ENCODE peak calls at places on chromosome X, in six cellular contexts. One of them, this sample, is unnamed.

GRCh38 chrX:43269201-43269600 is 386.9 kb upstream of the MAOA start:
- DNase-seq in GM12865: no peak
- DNase-seq in EH: peak
- DNase-seq in NCI-H1092 treated with DMSO at 0.1 percent for 48 hours: no peak
- DNase-seq in testis: no peak
- DNase-seq in GM23338: no peak
- DNase-seq in this sample: no peak

GRCh38 chrX:97252111-97252510 is 368.4 kb downstream of the RPA4 start:
- DNase-seq in GM12865: no peak
- DNase-seq in EH: no peak
- DNase-seq in NCI-H1092 treated with DMSO at 0.1 percent for 48 hours: no peak
- DNase-seq in testis: no peak
- DNase-seq in GM23338: no peak
- DNase-seq in this sample: no peak

GRCh38 chrX:109384569-109385174 is 97.2 kb downstream of the GUCY2F start:
- DNase-seq in GM12865: peak
- DNase-seq in EH: peak
- DNase-seq in NCI-H1092 treated with DMSO at 0.1 percent for 48 hours: peak
- DNase-seq in testis: no peak
- DNase-seq in GM23338: peak
- DNase-seq in this sample: peak

GRCh38 chrX:45851434-45851991 is 650.8 kb upstream of the DIPK2B start:
- DNase-seq in GM12865: no peak
- DNase-seq in EH: peak
- DNase-seq in NCI-H1092 treated with DMSO at 0.1 percent for 48 hours: peak
- DNase-seq in testis: peak
- DNase-seq in GM23338: peak
- DNase-seq in this sample: peak

GRCh38 chrX:102129473-102129872 is 4.0 kb downstream of the TCEAL2 start:
- DNase-seq in GM12865: no peak
- DNase-seq in EH: peak
- DNase-seq in NCI-H1092 treated with DMSO at 0.1 percent for 48 hours: peak
- DNase-seq in testis: no peak
- DNase-seq in GM23338: peak
- DNase-seq in this sample: peak

GRCh38 chrX:107571296-107571998 is 56.9 kb upstream of the PRPS1 start:
- DNase-seq in GM12865: peak
- DNase-seq in EH: peak
- DNase-seq in NCI-H1092 treated with DMSO at 0.1 percent for 48 hours: no peak
- DNase-seq in testis: no peak
- DNase-seq in GM23338: no peak
- DNase-seq in this sample: peak

GRCh38 chrX:134782796-134783195 is 124.5 kb upstream of the PLAC1 start:
- DNase-seq in GM12865: peak
- DNase-seq in EH: peak
- DNase-seq in NCI-H1092 treated with DMSO at 0.1 percent for 48 hours: no peak
- DNase-seq in testis: no peak
- DNase-seq in GM23338: peak
- DNase-seq in this sample: peak

GRCh38 chrX:13826770-13827169 is 9.9 kb upstream of the GPM6B start:
- DNase-seq in GM12865: no peak
- DNase-seq in EH: no peak
- DNase-seq in NCI-H1092 treated with DMSO at 0.1 percent for 48 hours: no peak
- DNase-seq in testis: no peak
- DNase-seq in GM23338: no peak
- DNase-seq in this sample: no peak

GRCh38 chrX:116975517-116975916 is 512.7 kb upstream of the CT83 start:
- DNase-seq in GM12865: no peak
- DNase-seq in EH: no peak
- DNase-seq in NCI-H1092 treated with DMSO at 0.1 percent for 48 hours: no peak
- DNase-seq in testis: no peak
- DNase-seq in GM23338: no peak
- DNase-seq in this sample: no peak

GRCh38 chrX:70132244-70132643 is 1.0 kb upstream of the IGBP1 start:
- DNase-seq in GM12865: no peak
- DNase-seq in EH: no peak
- DNase-seq in NCI-H1092 treated with DMSO at 0.1 percent for 48 hours: peak
- DNase-seq in testis: no peak
- DNase-seq in GM23338: no peak
- DNase-seq in this sample: no peak

GRCh38 chrX:53452812-53453211 is 18.6 kb upstream of the HSD17B10 start:
- DNase-seq in GM12865: no peak
- DNase-seq in EH: no peak
- DNase-seq in NCI-H1092 treated with DMSO at 0.1 percent for 48 hours: no peak
- DNase-seq in testis: no peak
- DNase-seq in GM23338: no peak
- DNase-seq in this sample: no peak

GRCh38 chrX:96907888-96908287 is 24.2 kb downstream of the RPA4 start:
- DNase-seq in GM12865: no peak
- DNase-seq in EH: no peak
- DNase-seq in NCI-H1092 treated with DMSO at 0.1 percent for 48 hours: no peak
- DNase-seq in testis: no peak
- DNase-seq in GM23338: no peak
- DNase-seq in this sample: no peak

GRCh38 chrX:124257924-124258706 is 74.3 kb upstream of the TEX13D start:
- DNase-seq in GM12865: no peak
- DNase-seq in EH: no peak
- DNase-seq in NCI-H1092 treated with DMSO at 0.1 percent for 48 hours: no peak
- DNase-seq in testis: no peak
- DNase-seq in GM23338: no peak
- DNase-seq in this sample: no peak

GRCh38 chrX:42241421-42241820 is 318.1 kb upstream of the CASK start:
- DNase-seq in GM12865: no peak
- DNase-seq in EH: no peak
- DNase-seq in NCI-H1092 treated with DMSO at 0.1 percent for 48 hours: no peak
- DNase-seq in testis: no peak
- DNase-seq in GM23338: peak
- DNase-seq in this sample: no peak

GRCh38 chrX:123818243-123818642 is 41.6 kb upstream of the XIAP start:
- DNase-seq in GM12865: no peak
- DNase-seq in EH: peak
- DNase-seq in NCI-H1092 treated with DMSO at 0.1 percent for 48 hours: no peak
- DNase-seq in testis: no peak
- DNase-seq in GM23338: no peak
- DNase-seq in this sample: peak

GRCh38 chrX:110667706-110668105 is 127.9 kb downstream of the CHRDL1 start:
- DNase-seq in GM12865: no peak
- DNase-seq in EH: peak
- DNase-seq in NCI-H1092 treated with DMSO at 0.1 percent for 48 hours: no peak
- DNase-seq in testis: no peak
- DNase-seq in GM23338: peak
- DNase-seq in this sample: no peak

GRCh38 chrX:118117069-118117405 is 427 bp upstream of the KLHL13 start:
- DNase-seq in GM12865: no peak
- DNase-seq in EH: no peak
- DNase-seq in NCI-H1092 treated with DMSO at 0.1 percent for 48 hours: no peak
- DNase-seq in testis: peak
- DNase-seq in GM23338: no peak
- DNase-seq in this sample: no peak

GRCh38 chrX:3252744-3253143 is 93.7 kb downstream of the MXRA5 start:
- DNase-seq in GM12865: peak
- DNase-seq in EH: peak
- DNase-seq in NCI-H1092 treated with DMSO at 0.1 percent for 48 hours: no peak
- DNase-seq in testis: no peak
- DNase-seq in GM23338: no peak
- DNase-seq in this sample: peak

GRCh38 chrX:71671043-71671829 is 3.9 kb downstream of the LOC101059915 start:
- DNase-seq in GM12865: peak
- DNase-seq in EH: no peak
- DNase-seq in NCI-H1092 treated with DMSO at 0.1 percent for 48 hours: no peak
- DNase-seq in testis: no peak
- DNase-seq in GM23338: no peak
- DNase-seq in this sample: no peak

GRCh38 chrX:1246816-1247215 is 21.8 kb upstream of the CSF2RA start:
- DNase-seq in GM12865: peak
- DNase-seq in EH: peak
- DNase-seq in NCI-H1092 treated with DMSO at 0.1 percent for 48 hours: peak
- DNase-seq in testis: peak
- DNase-seq in GM23338: peak
- DNase-seq in this sample: peak

GRCh38 chrX:71304561-71304960 is 3.0 kb downstream of the ITGB1BP2 start:
- DNase-seq in GM12865: no peak
- DNase-seq in EH: no peak
- DNase-seq in NCI-H1092 treated with DMSO at 0.1 percent for 48 hours: no peak
- DNase-seq in testis: no peak
- DNase-seq in GM23338: no peak
- DNase-seq in this sample: no peak

GRCh38 chrX:17535229-17535628 is 160.2 kb downstream of the NHS start:
- DNase-seq in GM12865: peak
- DNase-seq in EH: peak
- DNase-seq in NCI-H1092 treated with DMSO at 0.1 percent for 48 hours: peak
- DNase-seq in testis: no peak
- DNase-seq in GM23338: peak
- DNase-seq in this sample: no peak

GRCh38 chrX:17738737-17739535 is 1.6 kb downstream of the SCML1 start:
- DNase-seq in GM12865: peak
- DNase-seq in EH: peak
- DNase-seq in NCI-H1092 treated with DMSO at 0.1 percent for 48 hours: no peak
- DNase-seq in testis: no peak
- DNase-seq in GM23338: no peak
- DNase-seq in this sample: peak

GRCh38 chrX:153371256-153371655 is 29.9 kb downstream of the PNMA6E start:
- DNase-seq in GM12865: no peak
- DNase-seq in EH: peak
- DNase-seq in NCI-H1092 treated with DMSO at 0.1 percent for 48 hours: no peak
- DNase-seq in testis: no peak
- DNase-seq in GM23338: no peak
- DNase-seq in this sample: peak

GRCh38 chrX:119398587-119398973 is 556 bp upstream of the SLC25A43 start:
- DNase-seq in GM12865: peak
- DNase-seq in EH: no peak
- DNase-seq in NCI-H1092 treated with DMSO at 0.1 percent for 48 hours: no peak
- DNase-seq in testis: no peak
- DNase-seq in GM23338: no peak
- DNase-seq in this sample: peak

GRCh38 chrX:129631850-129632249 is 22.9 kb downstream of the APLN start:
- DNase-seq in GM12865: no peak
- DNase-seq in EH: no peak
- DNase-seq in NCI-H1092 treated with DMSO at 0.1 percent for 48 hours: no peak
- DNase-seq in testis: no peak
- DNase-seq in GM23338: no peak
- DNase-seq in this sample: no peak

GRCh38 chrX:400258-400657 is 13.6 kb upstream of the PPP2R3B start:
- DNase-seq in GM12865: no peak
- DNase-seq in EH: no peak
- DNase-seq in NCI-H1092 treated with DMSO at 0.1 percent for 48 hours: no peak
- DNase-seq in testis: no peak
- DNase-seq in GM23338: no peak
- DNase-seq in this sample: no peak

GRCh38 chrX:23578079-23578478 is 89.2 kb upstream of the PRDX4 start:
- DNase-seq in GM12865: no peak
- DNase-seq in EH: peak
- DNase-seq in NCI-H1092 treated with DMSO at 0.1 percent for 48 hours: no peak
- DNase-seq in testis: no peak
- DNase-seq in GM23338: no peak
- DNase-seq in this sample: peak

GRCh38 chrX:38111196-38111595 is 104.8 kb downstream of the SYTL5 start:
- DNase-seq in GM12865: no peak
- DNase-seq in EH: no peak
- DNase-seq in NCI-H1092 treated with DMSO at 0.1 percent for 48 hours: no peak
- DNase-seq in testis: no peak
- DNase-seq in GM23338: no peak
- DNase-seq in this sample: no peak

GRCh38 chrX:114959729-114960128 is 57.7 kb downstream of the IL13RA2 start:
- DNase-seq in GM12865: no peak
- DNase-seq in EH: peak
- DNase-seq in NCI-H1092 treated with DMSO at 0.1 percent for 48 hours: no peak
- DNase-seq in testis: no peak
- DNase-seq in GM23338: peak
- DNase-seq in this sample: peak

GRCh38 chrX:10146350-10146749 is 10.4 kb upstream of the CLCN4 start:
- DNase-seq in GM12865: no peak
- DNase-seq in EH: no peak
- DNase-seq in NCI-H1092 treated with DMSO at 0.1 percent for 48 hours: no peak
- DNase-seq in testis: no peak
- DNase-seq in GM23338: no peak
- DNase-seq in this sample: no peak

GRCh38 chrX:149937881-149938426 is 337 bp downstream of the EOLA2 start:
- DNase-seq in GM12865: peak
- DNase-seq in EH: no peak
- DNase-seq in NCI-H1092 treated with DMSO at 0.1 percent for 48 hours: no peak
- DNase-seq in testis: no peak
- DNase-seq in GM23338: peak
- DNase-seq in this sample: no peak

GRCh38 chrX:69362354-69362753 is 141.8 kb upstream of the NALF2 start:
- DNase-seq in GM12865: no peak
- DNase-seq in EH: peak
- DNase-seq in NCI-H1092 treated with DMSO at 0.1 percent for 48 hours: no peak
- DNase-seq in testis: no peak
- DNase-seq in GM23338: no peak
- DNase-seq in this sample: no peak